ENCODE peak calls at places on chromosomes 6 and 20, in nine cellular contexts. X, S, T, N, Q, J, A, F and O are unnamed samples. For H3K36me3, the result is how much of the 10 kb centered on the place peaks cover.

GRCh38 chr6:90144396-90144795 is 152.2 kb downstream of the BACH2 start:
- DNase-seq in X (no peak), S (no peak), T (no peak), N (no peak), Q (no peak), J (no peak), A (no peak), F (no peak), O (no peak)

GRCh38 chr20:57843941-57844625 is 134.3 kb upstream of the PMEPA1 start:
- DNase-seq in X (no peak), S (no peak), T (no peak), N (no peak), Q (no peak), J (no peak), A (no peak), F (no peak), O (no peak)

GRCh38 chr20:58401123-58401639 is 12.2 kb downstream of the VAPB start:
- DNase-seq in X (no peak), S (no peak), T (no peak), N (no peak), Q (no peak), J (no peak), A (no peak), F (no peak), O (no peak)

GRCh38 chr20:4406627-4407026 is 315.1 kb upstream of the PRND start:
- DNase-seq in X (no peak), S (no peak), T (no peak), N (no peak), Q (no peak), J (no peak), A (no peak), F (no peak), O (no peak)

GRCh38 chr6:85250586-85251216 is 199.2 kb upstream of the NT5E start:
- DNase-seq in X (no peak), S (no peak), T (no peak), N (no peak), Q (no peak), J (no peak), A (no peak), F (no peak), O (no peak)

GRCh38 chr6:156068870-156069269 is 613.2 kb upstream of the NOX3 start:
- DNase-seq in X (no peak), S (no peak), T (no peak), N (no peak), Q (no peak), J (no peak), A (no peak), F (no peak), O (no peak)

GRCh38 chr6:135056632-135057031 is 2.0 kb upstream of the HBS1L start:
- DNase-seq in X (no peak), S (no peak), T (no peak), N (no peak), Q (no peak), J (no peak), A (no peak), F (no peak), O (no peak)

GRCh38 chr6:158654498-158654897 is 4.6 kb downstream of the SYTL3 start:
- DNase-seq in X (peak), S (no peak), T (no peak), N (peak), Q (peak), J (peak), A (peak), F (peak), O (peak)

GRCh38 chr20:47258745-47259695 is 97.5 kb downstream of the ZMYND8 start:
- DNase-seq in X (no peak), S (no peak), T (no peak), N (peak), Q (no peak), J (peak), A (no peak), F (no peak), O (no peak)

GRCh38 chr6:100512203-100512862 is 47.6 kb upstream of the SIM1 start:
- DNase-seq in X (no peak), S (no peak), T (no peak), N (no peak), Q (no peak), J (no peak), A (no peak), F (no peak), O (no peak)

GRCh38 chr20:47281376-47281775 is 75.1 kb downstream of the ZMYND8 start:
- DNase-seq in X (no peak), S (no peak), T (no peak), N (no peak), Q (no peak), J (no peak), A (no peak), F (no peak), O (no peak)

GRCh38 chr6:105384004-105384403 is 18.9 kb downstream of the PREP start:
- DNase-seq in X (no peak), S (no peak), T (no peak), N (no peak), Q (no peak), J (no peak), A (no peak), F (no peak), O (no peak)

GRCh38 chr6:163750436-163751031 is 336.0 kb downstream of the QKI start:
- DNase-seq in X (no peak), S (no peak), T (no peak), N (no peak), Q (no peak), J (peak), A (no peak), F (no peak), O (no peak)

GRCh38 chr6:122669418-122669817 is 59.2 kb downstream of the PKIB start:
- DNase-seq in X (no peak), S (no peak), T (no peak), N (no peak), Q (no peak), J (no peak), A (no peak), F (no peak), O (no peak)

GRCh38 chr6:127515234-127515793 is 3.8 kb downstream of the MTCL3 start:
- DNase-seq in X (no peak), S (peak), T (no peak), N (no peak), Q (peak), J (no peak), A (no peak), F (no peak), O (no peak)

GRCh38 chr6:25056130-25056529 is 120.4 kb upstream of the RIPOR2 start:
- DNase-seq in X (no peak), S (no peak), T (no peak), N (no peak), Q (no peak), J (peak), A (no peak), F (peak), O (no peak)

GRCh38 chr20:38216201-38216600 is 44.3 kb downstream of the KIAA1755 start:
- DNase-seq in X (no peak), S (no peak), T (no peak), N (no peak), Q (no peak), J (peak), A (no peak), F (no peak), O (no peak)

GRCh38 chr6:106250997-106251396 is 74.6 kb downstream of the ATG5 start:
- DNase-seq in X (no peak), S (no peak), T (no peak), N (no peak), Q (no peak), J (no peak), A (no peak), F (no peak), O (no peak)

GRCh38 chr6:7909323-7910276 is 988 bp downstream of the TXNDC5 start:
- DNase-seq in X (no peak), S (no peak), T (no peak), N (no peak), Q (peak), J (peak), A (peak), F (peak), O (peak)

GRCh38 chr6:135665935-135666334 is 168.4 kb upstream of the AHI1 start:
- DNase-seq in X (no peak), S (no peak), T (no peak), N (no peak), Q (no peak), J (no peak), A (no peak), F (no peak), O (no peak)

GRCh38 chr20:50794846-50795634 is at the start of gene BCAS4:
- DNase-seq in X (no peak), S (peak), T (peak), N (peak), Q (peak), J (peak), A (peak), F (peak), O (peak)

GRCh38 chr6:163122365-163122764 is 292.2 kb upstream of the QKI start:
- DNase-seq in X (no peak), S (no peak), T (no peak), N (no peak), Q (no peak), J (no peak), A (no peak), F (no peak), O (no peak)

GRCh38 chr6:151999194-151999593 is 191.7 kb downstream of the ESR1 start:
- DNase-seq in X (no peak), S (no peak), T (no peak), N (no peak), Q (no peak), J (no peak), A (no peak), F (no peak), O (no peak)

GRCh38 chr6:10520468-10520867 is 683 bp upstream of the GCNT2 start:
- DNase-seq in X (no peak), S (no peak), T (no peak), N (no peak), Q (no peak), J (no peak), A (no peak), F (no peak), O (no peak)

GRCh38 chr6:145372671-145373123 is 362.6 kb downstream of the EPM2A start:
- DNase-seq in X (no peak), S (no peak), T (no peak), N (no peak), Q (no peak), J (peak), A (no peak), F (no peak), O (no peak)

GRCh38 chr6:83127976-83128375 is 60.5 kb downstream of the DOP1A start:
- DNase-seq in X (no peak), S (no peak), T (no peak), N (no peak), Q (no peak), J (no peak), A (no peak), F (no peak), O (no peak)

GRCh38 chr6:143538374-143538773 is 26.9 kb upstream of the FUCA2 start:
- DNase-seq in X (no peak), S (no peak), T (no peak), N (no peak), Q (no peak), J (no peak), A (no peak), F (no peak), O (no peak)

GRCh38 chr6:143535189-143535614 is 23.7 kb upstream of the FUCA2 start:
- DNase-seq in X (no peak), S (no peak), T (no peak), N (no peak), Q (no peak), J (no peak), A (no peak), F (no peak), O (no peak)

GRCh38 chr6:143536461-143536865 is 24.9 kb upstream of the FUCA2 start:
- DNase-seq in X (no peak), S (no peak), T (peak), N (peak), Q (peak), J (peak), A (peak), F (peak), O (peak)

GRCh38 chr6:143539106-143539505 is 27.6 kb upstream of the FUCA2 start:
- DNase-seq in X (no peak), S (no peak), T (no peak), N (no peak), Q (no peak), J (no peak), A (no peak), F (no peak), O (no peak)

GRCh38 chr6:143536866-143537691 is 25.6 kb upstream of the FUCA2 start:
- DNase-seq in X (no peak), S (no peak), T (peak), N (peak), Q (peak), J (peak), A (peak), F (peak), O (peak)
- TF ChIP-seq POLR2A in X (no peak), S (no peak), T (no peak), N (no peak), Q (no peak), J (no peak), A (no peak), F (no peak), O (no peak)

GRCh38 chr20:63589261-63590217 is 15.5 kb upstream of the HELZ2 start:
- DNase-seq in X (no peak), S (no peak), T (no peak), N (no peak), Q (no peak), J (peak), A (no peak), F (no peak), O (no peak)
- H3K36me3 ChIP-seq in X (under half), S (under half), T (under half), N (under half), Q (under half), J (half or more), A (under half), F (under half), O (under half)

GRCh38 chr6:35139470-35139869 is 1.7 kb downstream of the TCP11 start:
- DNase-seq in X (no peak), S (no peak), T (no peak), N (no peak), Q (no peak), J (no peak), A (no peak), F (no peak), O (no peak)

GRCh38 chr6:35142578-35142977 is 1.4 kb upstream of the TCP11 start:
- DNase-seq in X (no peak), S (no peak), T (no peak), N (no peak), Q (no peak), J (no peak), A (no peak), F (no peak), O (no peak)

GRCh38 chr6:35139924-35140524 is 1.1 kb downstream of the TCP11 start:
- DNase-seq in X (no peak), S (no peak), T (no peak), N (peak), Q (peak), J (no peak), A (peak), F (no peak), O (no peak)

GRCh38 chr6:35145757-35146156 is 4.6 kb upstream of the TCP11 start:
- DNase-seq in X (no peak), S (no peak), T (no peak), N (no peak), Q (no peak), J (no peak), A (no peak), F (no peak), O (no peak)

DNA sequence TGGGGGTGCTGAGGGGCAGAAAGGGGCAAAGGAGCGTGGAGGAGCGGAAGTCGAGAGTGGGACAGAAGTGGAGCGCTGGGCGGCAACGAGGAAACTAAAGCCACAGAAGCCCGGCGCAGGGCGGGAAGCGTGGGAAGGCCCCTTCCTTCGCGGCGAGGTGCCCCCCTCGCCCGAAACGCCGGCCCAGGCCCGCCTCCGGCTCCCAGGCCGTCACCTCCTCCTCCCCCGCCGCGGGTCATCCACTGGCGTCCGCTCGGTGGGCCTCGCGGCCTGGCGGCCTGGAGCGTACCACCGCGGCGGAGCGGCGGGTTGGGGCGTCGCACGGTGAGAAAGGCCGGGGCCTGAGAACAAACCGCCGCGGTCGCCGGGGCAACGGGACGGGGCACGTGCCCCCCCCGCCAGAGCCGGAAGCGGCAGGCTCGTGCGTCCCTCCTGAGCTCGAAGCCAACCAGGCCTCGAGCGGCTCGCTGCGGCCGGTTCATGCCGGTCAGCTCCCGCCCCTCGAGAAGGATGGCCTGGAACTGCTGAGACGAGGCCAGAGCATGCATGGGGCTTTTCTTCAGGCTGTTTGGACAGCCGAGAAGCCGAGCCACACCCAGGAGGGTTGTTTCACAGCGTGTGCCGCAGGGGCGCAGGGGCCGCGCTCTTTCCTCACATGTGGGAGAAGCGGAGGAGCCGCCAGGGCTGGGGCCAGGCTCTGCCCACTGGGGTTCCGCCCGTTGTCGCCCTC is at the start of gene TCP11:
- DNase-seq in X (no peak), S (no peak), T (no peak), N (peak), Q (peak), J (peak), A (peak), F (peak), O (no peak)
- H3K4me3 ChIP-seq in X (peak), S (no peak), T (no peak), N (peak), Q (peak), J (peak), A (no peak), F (peak), O (no peak)

GRCh38 chr20:43461894-43462293 is 4.2 kb downstream of the SRSF6 start:
- DNase-seq in X (no peak), S (no peak), T (no peak), N (no peak), Q (no peak), J (no peak), A (no peak), F (no peak), O (no peak)
- TF ChIP-seq POLR2A in X (no peak), S (no peak), T (no peak), N (no peak), Q (no peak), J (no peak), A (no peak), F (no peak), O (no peak)

GRCh38 chr20:33411711-33412483 is 10.6 kb upstream of the CDK5RAP1 start:
- DNase-seq in X (no peak), S (no peak), T (no peak), N (no peak), Q (no peak), J (no peak), A (no peak), F (no peak), O (no peak)
- H3K36me3 ChIP-seq in X (under half), S (under half), T (under half), N (under half), Q (under half), J (half or more), A (under half), F (under half), O (under half)

DNA sequence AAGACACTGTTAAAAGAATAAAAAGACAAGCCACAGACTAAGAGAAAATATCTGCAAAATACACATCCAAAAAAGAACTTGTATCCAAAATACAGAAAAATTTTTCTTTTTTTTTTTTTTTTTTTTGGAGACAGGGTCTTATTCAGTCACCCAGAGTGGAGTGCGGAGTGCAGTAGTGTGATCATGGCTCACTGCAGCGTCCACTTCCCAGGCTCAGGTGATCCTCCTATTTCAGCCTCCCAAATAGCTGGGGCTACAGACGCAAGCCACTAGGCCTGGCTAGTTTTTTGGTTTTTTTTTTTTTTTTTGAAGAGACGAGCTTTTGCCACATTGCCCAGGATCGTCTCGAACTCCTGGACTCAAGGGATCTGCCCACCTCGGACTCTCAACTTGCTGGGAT is 3.1 kb downstream of the ZUP1 start:
- DNase-seq in X (no peak), S (no peak), T (no peak), N (no peak), Q (no peak), J (no peak), A (no peak), F (no peak), O (no peak)
- H3K4me3 ChIP-seq in X (no peak), S (no peak), T (no peak), N (no peak), Q (no peak), J (no peak), A (no peak), F (no peak), O (no peak)

DNA sequence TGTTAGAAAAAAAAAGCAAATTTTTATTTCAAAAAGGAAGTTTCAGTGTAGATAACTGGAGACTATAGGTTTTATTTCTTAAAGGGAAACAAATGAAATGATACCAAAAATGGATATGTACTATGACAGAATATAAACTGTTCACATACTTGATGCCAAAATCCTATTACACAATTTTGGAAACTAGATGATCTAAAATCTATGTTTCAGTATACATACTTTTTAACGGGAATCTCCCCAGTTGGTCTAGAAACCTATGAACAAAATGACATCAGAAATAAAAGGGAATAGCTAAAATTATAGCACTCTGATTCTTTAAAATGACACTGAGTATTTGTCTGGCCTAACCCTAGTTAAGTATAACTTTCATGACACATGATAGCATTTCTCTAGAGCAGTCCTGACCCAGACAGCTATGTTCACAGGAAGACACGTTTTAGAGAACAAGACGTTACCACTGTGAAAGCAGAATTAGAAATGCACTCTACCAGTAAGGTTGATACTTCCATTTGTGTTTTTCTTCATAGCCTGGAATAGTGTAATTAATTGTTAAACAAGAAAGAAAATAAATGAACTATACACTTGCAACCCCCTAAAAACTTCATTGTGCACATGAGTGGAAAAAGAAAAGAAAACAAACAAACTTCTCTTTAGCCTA is 3.4 kb downstream of the OSER1 start:
- DNase-seq in X (no peak), S (no peak), T (no peak), N (no peak), Q (no peak), J (no peak), A (no peak), F (no peak), O (no peak)
- TF ChIP-seq POLR2A in X (no peak), S (no peak), T (no peak), N (no peak), Q (no peak), J (no peak), A (no peak), F (no peak), O (no peak)

DNA sequence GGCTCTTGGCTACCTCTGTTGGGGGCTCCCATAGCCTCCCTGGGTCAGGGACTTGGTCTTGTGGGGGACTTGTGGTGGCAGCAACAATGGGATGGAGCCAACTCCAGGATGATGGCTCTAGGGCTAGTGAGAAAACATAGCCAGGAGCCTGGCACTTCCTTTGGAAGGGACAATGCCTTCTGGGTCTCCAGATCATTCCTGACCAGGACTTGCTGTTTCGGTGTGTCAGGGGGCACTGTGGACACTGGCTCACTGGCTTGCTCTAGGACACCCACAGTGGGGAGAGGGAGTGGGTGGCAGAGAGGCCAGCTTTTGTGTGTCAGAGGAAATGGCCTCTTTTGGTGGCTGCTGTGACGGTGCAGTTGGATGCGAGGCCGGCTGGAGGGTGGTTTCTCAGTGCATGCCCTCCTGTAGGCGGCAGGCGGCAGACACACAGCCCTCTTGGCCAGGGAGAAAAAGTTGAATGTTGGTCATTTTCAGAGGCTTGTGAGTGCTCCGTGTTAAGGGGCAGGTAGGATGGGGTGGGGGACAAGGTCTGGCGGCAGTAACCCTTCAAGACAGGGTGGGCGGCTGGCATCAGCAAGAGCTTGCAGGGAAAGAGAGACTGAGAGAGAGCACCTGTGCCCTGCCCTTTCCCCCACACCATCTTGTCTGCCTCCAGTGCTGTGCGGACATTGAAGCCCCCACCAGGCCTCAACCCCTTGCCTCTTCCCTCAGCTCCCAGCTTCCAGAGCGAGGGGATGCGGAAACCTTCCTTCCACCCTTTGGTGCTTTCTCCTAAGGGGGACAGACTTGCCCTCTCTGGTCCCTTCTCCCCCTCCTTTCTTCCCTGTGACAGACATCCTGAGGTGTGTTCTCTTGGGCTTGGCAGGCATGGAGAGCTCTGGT is 9.2 kb downstream of the VEGFA start:
- DNase-seq in X (no peak), S (no peak), T (no peak), N (no peak), Q (no peak), J (no peak), A (peak), F (no peak), O (no peak)
- H3K36me3 ChIP-seq in X (under half), S (half or more), T (under half), N (under half), Q (half or more), J (half or more), A (under half), F (under half), O (under half)